ENCODE peak calls at places on chromosomes 16 and 17, in seven cellular contexts. One of them, this sample, is unnamed.

GRCh38 chr17:36686123-36686669 is 84.8 kb downstream of the MRM1 start:
- DNase-seq in A549: no peak
- DNase-seq in IMR-90: no peak
- DNase-seq in H1: no peak
- DNase-seq in SK-N-SH: no peak
- DNase-seq in HCT116: no peak
- DNase-seq in HepG2: no peak
- DNase-seq in this sample: no peak

GRCh38 chr17:28643979-28644781 is 778 bp downstream of the BLTP2 start:
- DNase-seq in A549: peak
- DNase-seq in IMR-90: peak
- DNase-seq in H1: peak
- DNase-seq in SK-N-SH: peak
- DNase-seq in HCT116: peak
- DNase-seq in HepG2: peak
- DNase-seq in this sample: peak

GRCh38 chr16:54928016-54928356 is 2.7 kb upstream of the IRX5 start:
- DNase-seq in A549: peak
- DNase-seq in IMR-90: no peak
- DNase-seq in H1: no peak
- DNase-seq in SK-N-SH: no peak
- DNase-seq in HCT116: no peak
- DNase-seq in HepG2: no peak
- DNase-seq in this sample: no peak

GRCh38 chr16:50645858-50646257 is 35.3 kb downstream of the SNX20 start:
- DNase-seq in A549: no peak
- DNase-seq in IMR-90: no peak
- DNase-seq in H1: no peak
- DNase-seq in SK-N-SH: no peak
- DNase-seq in HCT116: no peak
- DNase-seq in HepG2: no peak
- DNase-seq in this sample: no peak

GRCh38 chr17:16940116-16940881 is 31.6 kb downstream of the TNFRSF13B start:
- DNase-seq in A549: no peak
- DNase-seq in IMR-90: no peak
- DNase-seq in H1: peak
- DNase-seq in SK-N-SH: no peak
- DNase-seq in HCT116: no peak
- DNase-seq in HepG2: no peak
- DNase-seq in this sample: no peak

GRCh38 chr17:56206351-56206750 is 53.1 kb downstream of the ANKFN1 start:
- DNase-seq in A549: no peak
- DNase-seq in IMR-90: no peak
- DNase-seq in H1: no peak
- DNase-seq in SK-N-SH: no peak
- DNase-seq in HCT116: no peak
- DNase-seq in HepG2: no peak
- DNase-seq in this sample: no peak

GRCh38 chr16:48862087-48862532 is 252.1 kb upstream of the N4BP1 start:
- DNase-seq in A549: peak
- DNase-seq in IMR-90: peak
- DNase-seq in H1: peak
- DNase-seq in SK-N-SH: no peak
- DNase-seq in HCT116: peak
- DNase-seq in HepG2: no peak
- DNase-seq in this sample: no peak

GRCh38 chr16:77843412-77843811 is 55.0 kb downstream of the VAT1L start:
- DNase-seq in A549: no peak
- DNase-seq in IMR-90: no peak
- DNase-seq in H1: no peak
- DNase-seq in SK-N-SH: no peak
- DNase-seq in HCT116: no peak
- DNase-seq in HepG2: no peak
- DNase-seq in this sample: no peak

GRCh38 chr17:79023886-79024771 is at the start of gene C1QTNF1:
- DNase-seq in A549: peak
- DNase-seq in IMR-90: peak
- DNase-seq in H1: peak
- DNase-seq in SK-N-SH: peak
- DNase-seq in HCT116: no peak
- DNase-seq in HepG2: no peak
- DNase-seq in this sample: peak

GRCh38 chr17:77521076-77521475 is 380.3 kb downstream of the SEC14L1 start:
- DNase-seq in A549: no peak
- DNase-seq in IMR-90: no peak
- DNase-seq in H1: no peak
- DNase-seq in SK-N-SH: no peak
- DNase-seq in HCT116: no peak
- DNase-seq in HepG2: no peak
- DNase-seq in this sample: no peak

GRCh38 chr17:74454197-74455024 is 12.0 kb upstream of the CD300A start:
- DNase-seq in A549: no peak
- DNase-seq in IMR-90: peak
- DNase-seq in H1: peak
- DNase-seq in SK-N-SH: no peak
- DNase-seq in HCT116: peak
- DNase-seq in HepG2: peak
- DNase-seq in this sample: peak

GRCh38 chr17:61309362-61309761 is 90.3 kb upstream of the TBX2 start:
- DNase-seq in A549: no peak
- DNase-seq in IMR-90: no peak
- DNase-seq in H1: no peak
- DNase-seq in SK-N-SH: no peak
- DNase-seq in HCT116: no peak
- DNase-seq in HepG2: no peak
- DNase-seq in this sample: no peak

GRCh38 chr17:17125136-17126084 is 80.7 kb downstream of the PLD6 start:
- DNase-seq in A549: no peak
- DNase-seq in IMR-90: no peak
- DNase-seq in H1: no peak
- DNase-seq in SK-N-SH: peak
- DNase-seq in HCT116: no peak
- DNase-seq in HepG2: no peak
- DNase-seq in this sample: no peak

GRCh38 chr16:78321611-78322010 is 222.2 kb downstream of the WWOX start:
- DNase-seq in A549: no peak
- DNase-seq in IMR-90: no peak
- DNase-seq in H1: no peak
- DNase-seq in SK-N-SH: peak
- DNase-seq in HCT116: no peak
- DNase-seq in HepG2: no peak
- DNase-seq in this sample: no peak

GRCh38 chr16:87371261-87371866 is 12.2 kb downstream of the FBXO31 start:
- DNase-seq in A549: no peak
- DNase-seq in IMR-90: no peak
- DNase-seq in H1: no peak
- DNase-seq in SK-N-SH: peak
- DNase-seq in HCT116: no peak
- DNase-seq in HepG2: no peak
- DNase-seq in this sample: no peak

GRCh38 chr16:52383640-52384292 is 163.2 kb downstream of the TOX3 start:
- DNase-seq in A549: no peak
- DNase-seq in IMR-90: no peak
- DNase-seq in H1: no peak
- DNase-seq in SK-N-SH: no peak
- DNase-seq in HCT116: no peak
- DNase-seq in HepG2: peak
- DNase-seq in this sample: no peak

GRCh38 chr17:34579017-34579946 is at the start of gene TMEM132E:
- DNase-seq in A549: peak
- DNase-seq in IMR-90: peak
- DNase-seq in H1: peak
- DNase-seq in SK-N-SH: peak
- DNase-seq in HCT116: no peak
- DNase-seq in HepG2: no peak
- DNase-seq in this sample: no peak

GRCh38 chr16:73483076-73483791 is 435.3 kb upstream of the ZFHX3 start:
- DNase-seq in A549: no peak
- DNase-seq in IMR-90: no peak
- DNase-seq in H1: peak
- DNase-seq in SK-N-SH: no peak
- DNase-seq in HCT116: no peak
- DNase-seq in HepG2: no peak
- DNase-seq in this sample: no peak

GRCh38 chr17:19290047-19290705 is 53.0 kb downstream of the EPN2 start:
- DNase-seq in A549: no peak
- DNase-seq in IMR-90: no peak
- DNase-seq in H1: no peak
- DNase-seq in SK-N-SH: peak
- DNase-seq in HCT116: no peak
- DNase-seq in HepG2: no peak
- DNase-seq in this sample: no peak

GRCh38 chr17:49217651-49218413 is 7.3 kb downstream of the ABI3 start:
- DNase-seq in A549: no peak
- DNase-seq in IMR-90: no peak
- DNase-seq in H1: no peak
- DNase-seq in SK-N-SH: peak
- DNase-seq in HCT116: no peak
- DNase-seq in HepG2: no peak
- DNase-seq in this sample: no peak

GRCh38 chr16:50367777-50368409 is 895 bp downstream of the BRD7 start:
- DNase-seq in A549: no peak
- DNase-seq in IMR-90: no peak
- DNase-seq in H1: no peak
- DNase-seq in SK-N-SH: no peak
- DNase-seq in HCT116: no peak
- DNase-seq in HepG2: no peak
- DNase-seq in this sample: no peak

GRCh38 chr16:48295493-48296281 is 48.3 kb upstream of the ABCC11 start:
- DNase-seq in A549: no peak
- DNase-seq in IMR-90: no peak
- DNase-seq in H1: no peak
- DNase-seq in SK-N-SH: no peak
- DNase-seq in HCT116: peak
- DNase-seq in HepG2: no peak
- DNase-seq in this sample: no peak

GRCh38 chr17:43745541-43745940 is 13.1 kb downstream of the SOST start:
- DNase-seq in A549: no peak
- DNase-seq in IMR-90: no peak
- DNase-seq in H1: no peak
- DNase-seq in SK-N-SH: no peak
- DNase-seq in HCT116: no peak
- DNase-seq in HepG2: no peak
- DNase-seq in this sample: no peak

GRCh38 chr17:43736389-43736788 is 22.2 kb downstream of the SOST start:
- DNase-seq in A549: no peak
- DNase-seq in IMR-90: no peak
- DNase-seq in H1: no peak
- DNase-seq in SK-N-SH: no peak
- DNase-seq in HCT116: no peak
- DNase-seq in HepG2: no peak
- DNase-seq in this sample: no peak

GRCh38 chr17:43737722-43738121 is 20.9 kb downstream of the SOST start:
- DNase-seq in A549: no peak
- DNase-seq in IMR-90: no peak
- DNase-seq in H1: no peak
- DNase-seq in SK-N-SH: no peak
- DNase-seq in HCT116: no peak
- DNase-seq in HepG2: no peak
- DNase-seq in this sample: no peak

DNA sequence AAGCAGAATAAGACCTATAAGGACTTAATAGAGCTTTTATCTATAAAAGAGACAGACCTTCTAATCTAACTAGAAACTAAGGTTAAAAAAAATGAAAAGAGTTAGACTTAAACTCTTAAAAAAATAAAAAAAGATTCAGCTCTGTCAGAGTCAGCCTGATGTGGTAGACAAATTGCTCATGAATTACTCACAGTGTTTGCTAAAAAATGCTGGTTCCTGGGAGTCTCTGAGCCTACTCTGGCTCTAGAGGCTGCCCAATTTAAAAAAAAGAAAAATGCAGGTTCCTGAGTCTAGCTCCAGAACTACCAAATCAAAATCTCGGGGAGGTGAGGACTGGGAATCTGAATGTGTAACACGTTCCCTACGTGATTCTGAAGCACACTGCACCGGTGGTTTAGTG is 18.1 kb downstream of the SOST start:
- DNase-seq in A549: no peak
- DNase-seq in IMR-90: peak
- DNase-seq in H1: no peak
- DNase-seq in SK-N-SH: no peak
- DNase-seq in HCT116: no peak
- DNase-seq in HepG2: no peak
- DNase-seq in this sample: no peak
- TF ChIP-seq RAD21 in A549: no peak
- TF ChIP-seq RAD21 in IMR-90: no peak
- TF ChIP-seq RAD21 in H1: no peak
- TF ChIP-seq RAD21 in SK-N-SH: no peak
- TF ChIP-seq RAD21 in HCT116: no peak
- TF ChIP-seq RAD21 in HepG2: no peak
- TF ChIP-seq RAD21 in this sample: no peak

GRCh38 chr16:85663891-85664321 is 24.8 kb downstream of the GINS2 start:
- DNase-seq in A549: no peak
- DNase-seq in IMR-90: peak
- DNase-seq in H1: no peak
- DNase-seq in SK-N-SH: no peak
- DNase-seq in HCT116: no peak
- DNase-seq in HepG2: no peak
- DNase-seq in this sample: no peak
- TF ChIP-seq RAD21 in A549: no peak
- TF ChIP-seq RAD21 in IMR-90: no peak
- TF ChIP-seq RAD21 in H1: no peak
- TF ChIP-seq RAD21 in SK-N-SH: no peak
- TF ChIP-seq RAD21 in HCT116: no peak
- TF ChIP-seq RAD21 in HepG2: no peak
- TF ChIP-seq RAD21 in this sample: no peak

GRCh38 chr16:69542974-69543373 is 22.8 kb upstream of the NFAT5 start:
- DNase-seq in A549: no peak
- DNase-seq in IMR-90: peak
- DNase-seq in H1: no peak
- DNase-seq in SK-N-SH: no peak
- DNase-seq in HCT116: no peak
- DNase-seq in HepG2: no peak
- DNase-seq in this sample: no peak
- TF ChIP-seq RAD21 in A549: no peak
- TF ChIP-seq RAD21 in IMR-90: no peak
- TF ChIP-seq RAD21 in H1: no peak
- TF ChIP-seq RAD21 in SK-N-SH: no peak
- TF ChIP-seq RAD21 in HCT116: no peak
- TF ChIP-seq RAD21 in HepG2: no peak
- TF ChIP-seq RAD21 in this sample: no peak

GRCh38 chr17:73210002-73210678 is 17.3 kb downstream of the COG1 start:
- DNase-seq in A549: no peak
- DNase-seq in IMR-90: no peak
- DNase-seq in H1: no peak
- DNase-seq in SK-N-SH: peak
- DNase-seq in HCT116: no peak
- DNase-seq in HepG2: no peak
- DNase-seq in this sample: peak

GRCh38 chr17:73209436-73209835 is 16.6 kb downstream of the COG1 start:
- DNase-seq in A549: no peak
- DNase-seq in IMR-90: no peak
- DNase-seq in H1: no peak
- DNase-seq in SK-N-SH: no peak
- DNase-seq in HCT116: no peak
- DNase-seq in HepG2: no peak
- DNase-seq in this sample: no peak

GRCh38 chr17:73214008-73214407 is 21.2 kb downstream of the COG1 start:
- DNase-seq in A549: no peak
- DNase-seq in IMR-90: no peak
- DNase-seq in H1: no peak
- DNase-seq in SK-N-SH: no peak
- DNase-seq in HCT116: no peak
- DNase-seq in HepG2: no peak
- DNase-seq in this sample: no peak

GRCh38 chr17:73214851-73215250 is 22.0 kb downstream of the COG1 start:
- DNase-seq in A549: no peak
- DNase-seq in IMR-90: no peak
- DNase-seq in H1: no peak
- DNase-seq in SK-N-SH: no peak
- DNase-seq in HCT116: no peak
- DNase-seq in HepG2: no peak
- DNase-seq in this sample: no peak

GRCh38 chr17:73211745-73212144 is 18.9 kb downstream of the COG1 start:
- DNase-seq in A549: no peak
- DNase-seq in IMR-90: no peak
- DNase-seq in H1: no peak
- DNase-seq in SK-N-SH: no peak
- DNase-seq in HCT116: no peak
- DNase-seq in HepG2: no peak
- DNase-seq in this sample: no peak
- TF ChIP-seq RAD21 in A549: no peak
- TF ChIP-seq RAD21 in IMR-90: no peak
- TF ChIP-seq RAD21 in H1: no peak
- TF ChIP-seq RAD21 in SK-N-SH: no peak
- TF ChIP-seq RAD21 in HCT116: no peak
- TF ChIP-seq RAD21 in HepG2: no peak
- TF ChIP-seq RAD21 in this sample: no peak

This sample was measured in K562.